ENCODE peak calls at places on chromosomes 2 and 18, in six cellular contexts. Z, R, S, Y, I and F are unnamed samples.

GRCh38 chr2:28185153-28185552 is 207.5 kb upstream of the FOSL2 start:
- DNase-seq in Z (no peak), R (no peak), S (no peak), Y (no peak), I (no peak), F (no peak)

GRCh38 chr2:177245010-177245422 is 19.5 kb downstream of the NFE2L2 start:
- DNase-seq in Z (no peak), R (peak), S (no peak), Y (peak), I (no peak), F (no peak)

GRCh38 chr2:69616755-69617154 is 26.8 kb downstream of the AAK1 start:
- DNase-seq in Z (no peak), R (no peak), S (no peak), Y (no peak), I (peak), F (no peak)

GRCh38 chr18:31487251-31488015 is 10.5 kb upstream of the DSG2 start:
- DNase-seq in Z (no peak), R (no peak), S (no peak), Y (peak), I (no peak), F (no peak)

GRCh38 chr2:25009954-25010353 is 31.9 kb upstream of the EFR3B start:
- DNase-seq in Z (no peak), R (peak), S (no peak), Y (no peak), I (no peak), F (no peak)

GRCh38 chr2:226963528-226963927 is 127.7 kb downstream of the RHBDD1 start:
- DNase-seq in Z (no peak), R (no peak), S (no peak), Y (peak), I (no peak), F (no peak)

GRCh38 chr2:137943035-137943830 is 21.0 kb upstream of the HNMT start:
- DNase-seq in Z (no peak), R (peak), S (peak), Y (no peak), I (no peak), F (no peak)

GRCh38 chr18:13179566-13180113 is 38.9 kb upstream of the LDLRAD4 start:
- DNase-seq in Z (no peak), R (no peak), S (no peak), Y (no peak), I (no peak), F (no peak)

GRCh38 chr2:162261032-162261945 is 18.0 kb upstream of the FAP start:
- DNase-seq in Z (no peak), R (peak), S (no peak), Y (peak), I (no peak), F (no peak)

GRCh38 chr18:3422905-3423304 is 27.1 kb upstream of the TGIF1 start:
- DNase-seq in Z (no peak), R (no peak), S (no peak), Y (no peak), I (no peak), F (no peak)

GRCh38 chr2:158755310-158755709 is 39.8 kb upstream of the DAPL1 start:
- DNase-seq in Z (no peak), R (no peak), S (no peak), Y (no peak), I (no peak), F (no peak)

GRCh38 chr18:8969639-8970378 is 132.7 kb upstream of the NDUFV2 start:
- DNase-seq in Z (no peak), R (no peak), S (no peak), Y (peak), I (no peak), F (no peak)

GRCh38 chr2:96093528-96093927 is 22.8 kb downstream of the ADRA2B start:
- DNase-seq in Z (no peak), R (no peak), S (no peak), Y (no peak), I (no peak), F (no peak)

GRCh38 chr18:46315187-46315586 is 211.0 kb downstream of the HAUS1 start:
- DNase-seq in Z (no peak), R (no peak), S (no peak), Y (no peak), I (no peak), F (no peak)

GRCh38 chr2:152762202-152762601 is 43.8 kb downstream of the ARL6IP6 start:
- DNase-seq in Z (no peak), R (no peak), S (peak), Y (peak), I (no peak), F (no peak)

GRCh38 chr2:47309472-47309951 is 93.4 kb upstream of the MSH2 start:
- DNase-seq in Z (no peak), R (no peak), S (no peak), Y (no peak), I (no peak), F (no peak)

GRCh38 chr2:240701091-240701735 is 9.5 kb downstream of the AQP12A start:
- DNase-seq in Z (no peak), R (no peak), S (no peak), Y (no peak), I (no peak), F (no peak)